ENCODE peak calls at places on chromosomes 6 and 20, in eight cellular contexts. J is heart left ventricle, P is GM20000, D is SW 1271, V is HEK293T, O is GOT3, M is posterior vena cava, C is AML-193. R is an unnamed sample.

GRCh38 chr6:143397229-143398222 is 53.0 kb downstream of the ADAT2 start:
- DNase-seq in P (no peak), D (no peak), M (peak; percentile 77), V (no peak), O (no peak), J (peak; percentile 51), C (no peak), R (no peak)

GRCh38 chr6:155077331-155077730 is 82.2 kb downstream of the TIAM2 start:
- DNase-seq in D (no peak), P (no peak), C (no peak), M (no peak), V (no peak), O (no peak), J (no peak), R (no peak)

GRCh38 chr6:158211273-158212055 is 43.3 kb downstream of the GTF2H5 start:
- DNase-seq in O (no peak), M (no peak), J (no peak), D (no peak), P (no peak), V (no peak), C (no peak), R (no peak)

GRCh38 chr20:50932881-50933280 is 1.6 kb upstream of the ADNP start:
- DNase-seq in O (no peak), D (no peak), P (no peak), M (no peak), C (no peak), V (no peak), J (no peak), R (no peak)

GRCh38 chr20:50913976-50914375 is 17.3 kb downstream of the ADNP start:
- DNase-seq in M (no peak), P (no peak), C (no peak), V (no peak), O (no peak), J (no peak), D (peak; percentile 39), R (no peak)

GRCh38 chr6:71038966-71039365 is 82.1 kb upstream of the B3GAT2 start:
- DNase-seq in M (no peak), O (no peak), D (no peak), P (no peak), V (peak; percentile 32), J (no peak), C (no peak), R (no peak)

GRCh38 chr20:34180460-34181108 is 60.6 kb upstream of the ASIP start:
- DNase-seq in J (no peak), V (no peak), O (no peak), C (no peak), M (no peak), D (no peak), P (no peak), R (no peak)

GRCh38 chr6:109503327-109504224 is 20.6 kb upstream of the ZBTB24 start:
- DNase-seq in D (no peak), M (no peak), C (no peak), P (no peak), J (no peak), O (no peak), V (no peak), R (no peak)

GRCh38 chr20:19986419-19986818 is 30.7 kb upstream of the NAA20 start:
- DNase-seq in P (no peak), V (no peak), C (no peak), O (no peak), D (no peak), J (no peak), M (no peak), R (no peak)

GRCh38 chr6:24856954-24857670 is 58.4 kb upstream of the ARMH2 start:
- DNase-seq in D (no peak), J (no peak), P (no peak), V (no peak), O (no peak), M (no peak), C (no peak), R (no peak)

GRCh38 chr6:71387179-71387578 is 98.6 kb downstream of the OGFRL1 start:
- DNase-seq in V (no peak), M (no peak), D (no peak), C (no peak), O (no peak), J (no peak), P (no peak), R (no peak)

R was measured in brain pericyte.